ENCODE peak calls at places on chromosomes 11 and 22, in four cellular contexts. O is endodermal cell; R is CD4-positive, alpha-beta T cell; H is effector memory CD4-positive, alpha-beta T cell. W is an unnamed sample.
A peak's percentile ranks its signal among the peaks of the same experiment; 100 is the strongest.

GRCh38 chr22:23387827-23388491 is 192.1 kb downstream of the IGLL1 start:
- DNase-seq in O (peak; percentile 36), R (no peak), H (no peak), W (no peak)

GRCh38 chr11:27347949-27348879 is 14.8 kb downstream of the CCDC34 start:
- DNase-seq in O (no peak), R (no peak), H (no peak), W (no peak)

GRCh38 chr22:39135092-39135896 is 17.2 kb downstream of the CBX7 start:
- DNase-seq in O (peak; percentile 96), R (peak; percentile 35), H (no peak), W (peak; percentile 40)

GRCh38 chr11:71342116-71342515 is 89.7 kb upstream of the SHANK2 start:
- DNase-seq in O (no peak), R (no peak), H (no peak), W (no peak)

GRCh38 chr22:39820266-39820665 is 73.3 kb downstream of the ENTHD1 start:
- DNase-seq in O (no peak), R (no peak), H (no peak), W (no peak)

GRCh38 chr11:6111635-6112034 is 4.2 kb downstream of the OR56B4 start:
- DNase-seq in O (no peak), R (no peak), H (no peak), W (no peak)

GRCh38 chr11:77131560-77131959 is 3.5 kb downstream of the MYO7A start:
- DNase-seq in O (no peak), R (no peak), H (no peak), W (no peak)

GRCh38 chr11:5288108-5288911 is 13.4 kb downstream of the OR51B4 start:
- DNase-seq in O (no peak), R (no peak), H (no peak), W (no peak)

GRCh38 chr22:49209452-49210195 is 618.0 kb downstream of the BRD1 start:
- DNase-seq in O (peak; percentile 22), R (no peak), H (no peak), W (no peak)

GRCh38 chr11:88799749-88800500 is 265.9 kb downstream of the GRM5 start:
- DNase-seq in O (no peak), R (no peak), H (no peak), W (no peak)

GRCh38 chr22:46895753-46896152 is 133.3 kb downstream of the TBC1D22A start:
- DNase-seq in O (peak; percentile 26), R (no peak), H (no peak), W (no peak)

GRCh38 chr22:37262346-37262745 is 18.3 kb upstream of the RAC2 start:
- DNase-seq in O (peak; percentile 31), R (no peak), H (no peak), W (no peak)

GRCh38 chr11:99066609-99067008 is 45.9 kb downstream of the CNTN5 start:
- DNase-seq in O (peak; percentile 73), R (no peak), H (no peak), W (no peak)

GRCh38 chr11:42646959-42647358 is 664.8 kb upstream of the API5 start:
- DNase-seq in O (no peak), R (no peak), H (no peak), W (no peak)

GRCh38 chr11:110086892-110087309 is 6.3 kb upstream of the ZC3H12C start:
- DNase-seq in O (no peak), R (no peak), H (no peak), W (no peak)

GRCh38 chr11:134639586-134640330 is 227.7 kb upstream of the B3GAT1 start:
- DNase-seq in O (peak; percentile 45), R (no peak), H (no peak), W (no peak)

GRCh38 chr22:27844656-27845602 is 43.4 kb upstream of the MN1 start:
- DNase-seq in O (peak; percentile 44), R (no peak), H (no peak), W (no peak)

GRCh38 chr11:111631666-111632039 is 29.4 kb downstream of the SIK2 start:
- DNase-seq in O (no peak), R (no peak), H (no peak), W (peak; percentile 81)

DNA sequence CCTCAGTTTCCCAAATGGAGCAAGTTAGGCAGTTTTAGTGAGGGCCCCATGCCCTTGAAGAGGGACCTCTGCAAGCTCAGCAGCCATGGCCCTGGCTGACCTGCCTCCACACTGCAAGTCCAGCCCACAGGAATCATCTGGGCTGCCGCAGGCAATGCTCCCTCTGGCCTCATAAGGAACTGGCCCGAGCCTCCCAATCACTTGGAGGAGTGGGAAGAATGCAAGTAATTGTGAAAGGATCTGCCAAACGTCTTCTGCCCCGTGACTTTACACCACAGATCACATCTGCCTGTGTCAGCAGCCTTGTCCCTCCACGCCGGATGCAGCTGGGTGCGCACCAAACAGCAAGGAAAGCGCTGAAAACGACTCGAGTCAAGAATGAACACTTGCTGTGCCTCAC is 23.9 kb downstream of the OPCML start:
- DNase-seq in O (no peak), R (no peak), H (no peak), W (no peak)
- H3K27ac ChIP-seq in O (no peak overlapping the region), R (no peak overlapping the region), H (no peak overlapping the region), W (no peak overlapping the region)

GRCh38 chr11:1750481-1750839 is at the start of gene IFITM10:
- DNase-seq in O (no peak), R (no peak), H (no peak), W (no peak)

GRCh38 chr11:1747753-1748466 is 2.5 kb downstream of the IFITM10 start:
- DNase-seq in O (peak; percentile 61), R (no peak), H (no peak), W (no peak)

GRCh38 chr11:1749787-1750351 is 526 bp downstream of the IFITM10 start:
- DNase-seq in O (no peak), R (no peak), H (no peak), W (no peak)

GRCh38 chr11:1748467-1749019 is 1.9 kb downstream of the IFITM10 start:
- DNase-seq in O (no peak), R (no peak), H (no peak), W (no peak)

GRCh38 chr11:1749020-1749758 is 1.2 kb downstream of the IFITM10 start:
- DNase-seq in O (no peak), R (no peak), H (no peak), W (no peak)
- H3K27ac ChIP-seq in O (no peak overlapping the region), R (no peak overlapping the region), H (no peak overlapping the region), W (no peak overlapping the region)

GRCh38 chr11:73245461-73245860 is 26.7 kb upstream of the P2RY6 start:
- DNase-seq in O (peak; percentile 33), R (no peak), H (no peak), W (no peak)

GRCh38 chr11:73241300-73241699 is 23.2 kb downstream of the P2RY2 start:
- DNase-seq in O (no peak), R (no peak), H (no peak), W (no peak)

GRCh38 chr11:73244589-73245240 is 26.6 kb downstream of the P2RY2 start:
- DNase-seq in O (peak; percentile 47), R (no peak), H (no peak), W (no peak)

GRCh38 chr11:73242291-73243092 is 24.4 kb downstream of the P2RY2 start:
- DNase-seq in O (peak; percentile 97), R (peak; percentile 54), H (peak; percentile 6), W (peak; percentile 60)

DNA sequence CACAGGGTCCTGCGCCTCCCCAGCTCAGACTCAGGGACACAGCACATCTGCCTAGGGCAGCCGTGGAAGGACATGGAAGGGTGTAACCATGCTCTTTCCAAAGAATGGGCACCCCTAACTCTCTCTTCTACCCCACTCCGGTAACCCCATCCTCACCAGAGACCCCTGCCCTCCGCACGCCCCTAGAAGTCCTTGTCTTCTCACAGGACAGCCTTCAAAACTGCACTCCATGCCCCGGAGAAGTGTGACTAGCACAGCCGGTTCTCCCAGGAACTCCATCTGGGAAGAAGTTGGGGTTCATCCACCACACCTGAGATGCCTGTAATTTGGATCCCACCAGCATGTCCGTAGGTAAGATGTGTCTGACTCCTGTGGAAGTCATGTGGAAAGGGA is 25.0 kb downstream of the P2RY2 start:
- DNase-seq in O (peak; percentile 44), R (no peak), H (no peak), W (no peak)
- H3K27ac ChIP-seq in O (no peak overlapping the region), R (no peak overlapping the region), H (no peak overlapping the region), W (no peak overlapping the region)

GRCh38 chr11:66243816-66244215 is 24.6 kb upstream of the RAB1B start:
- DNase-seq in O (no peak), R (no peak), H (no peak), W (no peak)
- H3K27ac ChIP-seq in O (no peak overlapping the region), R (no peak overlapping the region), H (no peak overlapping the region), W (no peak overlapping the region)

DNA sequence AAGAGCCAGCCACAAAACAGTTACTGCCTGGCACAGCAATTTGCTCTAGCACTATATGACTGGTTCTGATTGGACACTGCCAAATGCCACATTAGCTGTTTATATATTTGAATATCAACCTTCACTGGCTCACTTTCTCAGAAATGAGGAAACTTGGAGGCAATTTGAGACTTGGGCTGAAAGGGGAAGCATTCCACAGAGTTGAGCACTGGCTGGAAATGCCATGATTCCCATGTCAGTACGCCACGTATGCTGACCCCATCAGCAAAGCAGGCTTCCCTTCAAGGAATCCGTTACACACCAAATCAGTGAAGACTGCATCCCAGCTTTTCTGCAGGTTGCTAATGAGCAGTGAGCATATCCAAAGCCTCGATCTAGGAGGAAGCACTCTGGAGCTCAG is 34.7 kb downstream of the GALNT18 start:
- DNase-seq in O (peak; percentile 18), R (no peak), H (no peak), W (no peak)
- H3K27ac ChIP-seq in O (no peak overlapping the region), R (no peak overlapping the region), H (no peak overlapping the region), W (no peak overlapping the region)

DNA sequence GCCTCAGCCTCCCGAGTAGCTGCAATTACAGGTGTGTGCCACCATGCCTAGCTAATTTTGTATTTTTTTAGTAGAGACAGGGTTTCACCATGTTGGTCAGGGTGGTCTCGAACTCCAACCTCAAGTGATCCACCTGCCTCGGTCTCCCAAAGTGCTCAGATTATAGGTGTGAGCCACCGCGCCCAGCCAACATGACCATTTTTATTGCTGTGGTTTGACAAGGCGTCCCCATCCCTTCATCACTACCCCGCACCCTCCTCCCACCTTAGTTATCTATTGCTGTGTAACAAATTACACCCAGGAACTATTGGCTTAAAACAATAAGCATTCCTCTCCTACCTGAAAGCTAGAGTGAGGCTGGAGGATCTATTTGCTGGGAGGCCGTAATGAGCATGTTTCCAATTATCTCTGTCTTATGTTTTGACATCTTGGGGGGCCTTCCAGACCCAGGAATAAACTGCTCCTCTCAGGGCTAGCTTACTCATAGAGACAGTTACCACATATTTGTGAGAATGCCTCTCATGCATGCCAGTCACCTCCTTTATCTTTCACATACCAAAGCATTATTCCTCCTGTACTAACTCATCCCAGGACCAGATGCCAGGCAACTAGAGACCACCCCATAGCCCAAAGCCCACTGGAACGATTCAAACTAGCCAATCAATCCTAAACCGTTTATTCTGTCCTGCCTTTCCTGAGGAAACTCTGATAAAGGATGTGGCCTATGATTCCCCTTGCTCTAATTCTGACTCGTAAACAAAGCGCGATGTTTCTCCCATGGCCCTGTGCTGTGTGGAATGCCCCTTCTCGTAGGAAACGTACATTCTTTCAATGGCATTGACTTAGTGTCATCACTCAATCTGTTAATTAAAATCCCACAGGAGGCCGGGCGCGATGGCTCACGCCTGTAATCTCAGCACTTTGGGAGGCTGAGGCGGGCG is 19.4 kb downstream of the SNU13 start:
- DNase-seq in O (no peak), R (no peak), H (no peak), W (no peak)
- H3K27ac ChIP-seq in O (no peak overlapping the region), R (no peak overlapping the region), H (no peak overlapping the region), W (no peak overlapping the region)

GRCh38 chr11:64384039-64384737 is 25.2 kb downstream of the RPS6KA4 start:
- DNase-seq in O (no peak), R (no peak), H (no peak), W (no peak)
- H3K27ac ChIP-seq in O (no peak overlapping the region), R (no peak overlapping the region), H (no peak overlapping the region), W (no peak overlapping the region)